ENCODE peak calls at places on chromosomes 13 and 19, in eight cellular contexts. M is NCI-H1930, U is tibial artery, N is GM19239, G is NCI-H1436, H is kidney epithelial cell, P is EL, D is COR-L47. S is an unnamed sample.

GRCh38 chr13:110646442-110647364 is 31.4 kb downstream of the NAXD start:
- DNase-seq in M (no peak), U (no peak), N (no peak), G (no peak), H (no peak), P (no peak), D (no peak), S (no peak)

GRCh38 chr13:52652980-52653303 is 306 bp downstream of the SUGT1 start:
- DNase-seq in M (no peak), U (no peak), N (peak), G (no peak), H (no peak), P (no peak), D (no peak), S (no peak)

GRCh38 chr13:106794131-106794530 is 226.2 kb upstream of the ARGLU1 start:
- DNase-seq in M (no peak), U (no peak), N (no peak), G (no peak), H (no peak), P (no peak), D (no peak), S (no peak)

GRCh38 chr19:16259385-16260159 is 61.9 kb downstream of the AP1M1 start:
- DNase-seq in M (no peak), U (no peak), N (peak), G (no peak), H (no peak), P (no peak), D (no peak), S (no peak)

GRCh38 chr13:113562866-113563265 is 21.7 kb upstream of the TFDP1 start:
- DNase-seq in M (no peak), U (no peak), N (no peak), G (no peak), H (no peak), P (no peak), D (no peak), S (no peak)

GRCh38 chr19:34484328-34484727 is 2.8 kb downstream of the WTIP start:
- DNase-seq in M (no peak), U (no peak), N (no peak), G (no peak), H (no peak), P (no peak), D (no peak), S (no peak)

GRCh38 chr19:31983647-31984046 is 361.8 kb upstream of the ZNF507 start:
- DNase-seq in M (no peak), U (no peak), N (no peak), G (no peak), H (no peak), P (no peak), D (no peak), S (no peak)

GRCh38 chr13:54628383-54628782 is 1599.8 kb downstream of the OLFM4 start:
- DNase-seq in M (no peak), U (no peak), N (no peak), G (no peak), H (no peak), P (no peak), D (no peak), S (no peak)

GRCh38 chr19:18899624-18900560 is 3.9 kb upstream of the CERS1 start:
- DNase-seq in M (no peak), U (no peak), N (no peak), G (no peak), H (no peak), P (no peak), D (no peak), S (no peak)

GRCh38 chr19:33715462-33715861 is 81.2 kb upstream of the KCTD15 start:
- DNase-seq in M (no peak), U (no peak), N (no peak), G (no peak), H (no peak), P (no peak), D (no peak), S (no peak)

GRCh38 chr13:48235100-48235813 is 2.3 kb downstream of the ITM2B start:
- DNase-seq in M (no peak), U (peak), N (peak), G (no peak), H (no peak), P (peak), D (peak), S (peak)

GRCh38 chr13:97856001-97856675 is 97.3 kb upstream of the IPO5 start:
- DNase-seq in M (no peak), U (peak), N (no peak), G (no peak), H (no peak), P (peak), D (no peak), S (no peak)

GRCh38 chr13:33366469-33367062 is 81.0 kb upstream of the STARD13 start:
- DNase-seq in M (no peak), U (no peak), N (no peak), G (no peak), H (no peak), P (no peak), D (no peak), S (no peak)

GRCh38 chr13:40275636-40276035 is 390.8 kb downstream of the FOXO1 start:
- DNase-seq in M (no peak), U (no peak), N (no peak), G (no peak), H (no peak), P (peak), D (no peak), S (no peak)

GRCh38 chr13:36431204-36432105 is 840 bp upstream of the CCNA1 start:
- DNase-seq in M (peak), U (no peak), N (no peak), G (peak), H (no peak), P (no peak), D (peak), S (no peak)

GRCh38 chr19:2729943-2730818 is 9.0 kb upstream of the DIRAS1 start:
- DNase-seq in M (no peak), U (no peak), N (no peak), G (no peak), H (no peak), P (no peak), D (no peak), S (no peak)

GRCh38 chr13:51771418-51772104 is 32.4 kb downstream of the DHRS12 start:
- DNase-seq in M (no peak), U (no peak), N (no peak), G (no peak), H (no peak), P (no peak), D (no peak), S (no peak)

GRCh38 chr13:62357887-62358645 is 942.4 kb upstream of the PCDH20 start:
- DNase-seq in M (peak), U (no peak), N (no peak), G (no peak), H (peak), P (no peak), D (peak), S (peak)

GRCh38 chr13:35768551-35768950 is 292.1 kb upstream of the MAB21L1 start:
- DNase-seq in M (no peak), U (no peak), N (no peak), G (no peak), H (no peak), P (peak), D (no peak), S (no peak)

GRCh38 chr19:28519950-28520861 is 692.7 kb downstream of the UQCRFS1 start:
- DNase-seq in M (peak), U (no peak), N (no peak), G (peak), H (no peak), P (no peak), D (no peak), S (peak)

GRCh38 chr19:23070353-23070781 is 46.5 kb upstream of the ZNF730 start:
- DNase-seq in M (no peak), U (no peak), N (no peak), G (no peak), H (no peak), P (peak), D (no peak), S (peak)

GRCh38 chr13:29136341-29136740 is 316.2 kb downstream of the MTUS2 start:
- DNase-seq in M (no peak), U (no peak), N (no peak), G (no peak), H (no peak), P (peak), D (no peak), S (no peak)

GRCh38 chr19:35846038-35846668 is 6.2 kb downstream of the NPHS1 start:
- DNase-seq in M (no peak), U (no peak), N (no peak), G (no peak), H (no peak), P (no peak), D (peak), S (peak)

GRCh38 chr13:50127017-50127725 is 111.9 kb downstream of the KCNRG start:
- DNase-seq in M (no peak), U (peak), N (no peak), G (no peak), H (no peak), P (peak), D (no peak), S (no peak)

GRCh38 chr13:40315416-40316064 is 350.9 kb downstream of the FOXO1 start:
- DNase-seq in M (no peak), U (no peak), N (no peak), G (no peak), H (peak), P (no peak), D (no peak), S (no peak)

GRCh38 chr19:51799311-51799997 is 4.5 kb downstream of the FPR3 start:
- DNase-seq in M (no peak), U (peak), N (no peak), G (no peak), H (no peak), P (peak), D (no peak), S (no peak)

GRCh38 chr13:41259875-41260501 is 3.4 kb downstream of the MTRF1 start:
- DNase-seq in M (no peak), U (no peak), N (no peak), G (no peak), H (no peak), P (no peak), D (no peak), S (no peak)

GRCh38 chr13:44667950-44668349 is 91.8 kb upstream of the TSC22D1 start:
- DNase-seq in M (no peak), U (no peak), N (no peak), G (no peak), H (no peak), P (peak), D (no peak), S (no peak)

GRCh38 chr13:49499889-49500660 is 4.3 kb downstream of the PHF11 start:
- DNase-seq in M (no peak), U (no peak), N (no peak), G (no peak), H (no peak), P (peak), D (no peak), S (no peak)

GRCh38 chr19:13060964-13061927 is 41.4 kb downstream of the LYL1 start:
- DNase-seq in M (peak), U (peak), N (peak), G (peak), H (no peak), P (peak), D (peak), S (peak)

GRCh38 chr19:8506402-8506957 is 4.0 kb upstream of the PRAM1 start:
- DNase-seq in M (no peak), U (no peak), N (no peak), G (peak), H (no peak), P (no peak), D (no peak), S (peak)

GRCh38 chr13:52862358-52863206 is 14.1 kb upstream of the PCDH8 start:
- DNase-seq in M (no peak), U (no peak), N (no peak), G (no peak), H (no peak), P (peak), D (peak), S (peak)

GRCh38 chr19:7665076-7665475 is 3.8 kb upstream of the RETN start:
- DNase-seq in M (no peak), U (no peak), N (no peak), G (no peak), H (no peak), P (no peak), D (no peak), S (no peak)

GRCh38 chr13:22454586-22454985 is 726.2 kb upstream of the SGCG start:
- DNase-seq in M (no peak), U (no peak), N (no peak), G (no peak), H (no peak), P (no peak), D (no peak), S (peak)

GRCh38 chr19:3609779-3610719 is 3.4 kb upstream of the TBXA2R start:
- DNase-seq in M (no peak), U (no peak), N (no peak), G (no peak), H (no peak), P (no peak), D (no peak), S (no peak)

GRCh38 chr13:38530492-38530891 is 156.4 kb upstream of the FREM2 start:
- DNase-seq in M (no peak), U (no peak), N (no peak), G (no peak), H (no peak), P (no peak), D (peak), S (peak)

GRCh38 chr13:108213946-108214345 is 1.4 kb downstream of the LIG4 start:
- DNase-seq in M (peak), U (no peak), N (no peak), G (peak), H (no peak), P (peak), D (no peak), S (no peak)

GRCh38 chr13:80141114-80141849 is 199.6 kb downstream of the SPRY2 start:
- DNase-seq in M (no peak), U (peak), N (no peak), G (no peak), H (no peak), P (peak), D (no peak), S (no peak)

GRCh38 chr13:23743269-23743668 is 145.9 kb downstream of the MIPEP start:
- DNase-seq in M (no peak), U (no peak), N (no peak), G (no peak), H (no peak), P (no peak), D (no peak), S (no peak)

GRCh38 chr13:64127856-64128255 is 2712.2 kb upstream of the PCDH20 start:
- DNase-seq in M (no peak), U (no peak), N (no peak), G (no peak), H (no peak), P (no peak), D (no peak), S (no peak)

S was measured in NCI-H1092 treated with DMSO at 0.1 percent for 48 hours.